ENCODE peak calls at places on chromosomes 4 and X, in seven cellular contexts. X is activated naive CD4-positive, alpha-beta T cell; G is caudate nucleus; E is glutamatergic neuron; D is ovary; T is C1 segment of cervical spinal cord; Z is GM12878. W is an unnamed sample.

GRCh38 chr4:123232439-123232838 is 164.2 kb upstream of the SPRY1 start:
- DNase-seq in T (no peak), G (no peak), Z (no peak), X (no peak), E (no peak), D (no peak), W (peak)

GRCh38 chr4:167379433-167379832 is 145.1 kb upstream of the SPOCK3 start:
- DNase-seq in E (no peak), D (no peak), T (no peak), G (no peak), X (no peak), Z (no peak), W (no peak)

GRCh38 chr4:107987916-107988762 is 1.6 kb upstream of the HADH start:
- DNase-seq in T (no peak), G (no peak), Z (no peak), D (no peak), X (no peak), E (no peak), W (no peak)

GRCh38 chrX:39721570-39722279 is 376.0 kb downstream of the BCOR start:
- DNase-seq in D (no peak), E (no peak), X (no peak), G (no peak), T (no peak), Z (no peak), W (peak)

GRCh38 chr4:10673817-10674369 is 10.7 kb downstream of the CLNK start:
- DNase-seq in T (no peak), X (no peak), Z (peak), E (no peak), G (no peak), D (no peak), W (no peak)

GRCh38 chr4:145533011-145533410 is 51.4 kb downstream of the SMAD1 start:
- DNase-seq in G (no peak), T (no peak), D (no peak), Z (no peak), E (no peak), X (no peak), W (peak)

GRCh38 chr4:105145059-105145912 is 1.4 kb upstream of the TET2 start:
- DNase-seq in Z (no peak), D (no peak), G (no peak), X (no peak), T (no peak), E (no peak), W (no peak)

GRCh38 chr4:46389301-46389761 is 597 bp downstream of the GABRA2 start:
- DNase-seq in Z (no peak), T (peak), G (peak), E (peak), X (no peak), D (no peak), W (no peak)

GRCh38 chr4:145939241-145939640 is 618 bp upstream of the ZNF827 start:
- DNase-seq in D (no peak), X (no peak), E (no peak), T (no peak), G (no peak), Z (no peak), W (peak)

GRCh38 chrX:101078716-101079115 is at the start of gene TMEM35A:
- DNase-seq in E (peak), G (no peak), X (no peak), T (no peak), Z (no peak), D (no peak), W (no peak)

GRCh38 chr4:91092398-91092955 is 965.3 kb downstream of the CCSER1 start:
- DNase-seq in Z (no peak), D (no peak), X (no peak), T (no peak), G (no peak), E (no peak), W (no peak)

GRCh38 chr4:55345980-55346850 is at the start of gene SRD5A3:
- DNase-seq in X (peak), E (peak), G (peak), Z (peak), T (peak), D (peak), W (peak)

GRCh38 chr4:182768821-182769220 is 148.4 kb downstream of the DCTD start:
- DNase-seq in D (no peak), X (no peak), Z (no peak), T (no peak), G (no peak), E (no peak), W (peak)

GRCh38 chr4:86451560-86452322 is 91.9 kb upstream of the MAPK10 start:
- DNase-seq in E (no peak), Z (no peak), T (no peak), D (no peak), G (no peak), X (no peak), W (peak)

W was measured in astrocyte.